ENCODE peak calls at places on chromosome 1, in six cellular contexts. I is NCI-H1092 treated with DMSO at 0.1 percent for 48 hours; G is heart right ventricle; N is LoVo; P is stimulated activated CD4-positive, alpha-beta T cell treated with anti-CD3 and anti-CD28 coated beads, Interleukin-1b, Interleukin-23, amount 100 ng/mL, for 4 hours; D is HEK293T. H is an unnamed sample.

GRCh38 chr1:196733091-196733970 is 41.3 kb upstream of the CFHR3 start:
- DNase-seq in I (no peak), G (no peak), N (no peak), P (no peak), D (no peak), H (no peak)

GRCh38 chr1:21022279-21023040 is 154.2 kb downstream of the EIF4G3 start:
- DNase-seq in I (peak; percentile 91), G (no peak), N (peak; percentile 93), P (no peak), D (peak; percentile 71), H (peak; percentile 45)

GRCh38 chr1:207024202-207025143 is 8.1 kb downstream of the C1orf116 start:
- DNase-seq in I (no peak), G (no peak), N (peak; percentile 72), P (no peak), D (no peak), H (no peak)

GRCh38 chr1:90768826-90769225 is 51.7 kb upstream of the BARHL2 start:
- DNase-seq in I (no peak), G (no peak), N (no peak), P (no peak), D (no peak), H (no peak)

GRCh38 chr1:44263191-44263944 is 50.1 kb downstream of the DMAP1 start:
- DNase-seq in I (no peak), G (no peak), N (no peak), P (no peak), D (no peak), H (no peak)

GRCh38 chr1:32871364-32872188 is 864 bp upstream of the FNDC5 start:
- DNase-seq in I (no peak), G (no peak), N (no peak), P (no peak), D (no peak), H (no peak)

GRCh38 chr1:113780363-113781146 is 21.3 kb upstream of the PHTF1 start:
- DNase-seq in I (no peak), G (no peak), N (no peak), P (no peak), D (no peak), H (no peak)

GRCh38 chr1:22168412-22168973 is 25.6 kb upstream of the WNT4 start:
- DNase-seq in I (no peak), G (no peak), N (no peak), P (no peak), D (no peak), H (no peak)

GRCh38 chr1:169240449-169241242 is 127.0 kb downstream of the NME7 start:
- DNase-seq in I (no peak), G (no peak), N (no peak), P (no peak), D (no peak), H (no peak)

GRCh38 chr1:74193908-74194307 is 4.1 kb downstream of the LRRIQ3 start:
- DNase-seq in I (no peak), G (no peak), N (no peak), P (no peak), D (no peak), H (no peak)

GRCh38 chr1:111598534-111598933 is 21.1 kb upstream of the RAP1A start:
- DNase-seq in I (no peak), G (no peak), N (no peak), P (no peak), D (no peak), H (no peak)

GRCh38 chr1:234545512-234546386 is 64.2 kb downstream of the IRF2BP2 start:
- DNase-seq in I (peak; percentile 76), G (no peak), N (no peak), P (no peak), D (no peak), H (no peak)

GRCh38 chr1:86846166-86846647 is 67.7 kb downstream of the SELENOF start:
- DNase-seq in I (no peak), G (no peak), N (no peak), P (no peak), D (no peak), H (no peak)

GRCh38 chr1:203216274-203217138 is 13.0 kb downstream of the CHIT1 start:
- DNase-seq in I (peak; percentile 82), G (no peak), N (peak; percentile 64), P (peak; percentile 50), D (peak; percentile 83), H (peak; percentile 78)

GRCh38 chr1:159817276-159818041 is 9.2 kb upstream of the SLAMF8 start:
- DNase-seq in I (peak; percentile 85), G (no peak), N (no peak), P (no peak), D (no peak), H (peak; percentile 35)

GRCh38 chr1:17599301-17600300 is 60.1 kb downstream of the ARHGEF10L start:
- DNase-seq in I (no peak), G (no peak), N (no peak), P (no peak), D (no peak), H (no peak)

GRCh38 chr1:158506369-158506987 is 34.5 kb downstream of the OR10R2 start:
- DNase-seq in I (no peak), G (peak; percentile 9), N (no peak), P (peak; percentile 10), D (peak; percentile 22), H (peak; percentile 63)

GRCh38 chr1:183609313-183609712 is 19.1 kb upstream of the NCF2 start:
- DNase-seq in I (no peak), G (peak; percentile 56), N (peak; percentile 81), P (no peak), D (no peak), H (no peak)

GRCh38 chr1:185483647-185484450 is 166.8 kb upstream of the IVNS1ABP start:
- DNase-seq in I (peak; percentile 55), G (no peak), N (peak; percentile 18), P (no peak), D (no peak), H (no peak)

GRCh38 chr1:150182233-150182632 is 32.5 kb downstream of the PLEKHO1 start:
- DNase-seq in I (no peak), G (no peak), N (no peak), P (no peak), D (no peak), H (no peak)